ENCODE peak calls at places on chromosomes 12 and 14, in six cellular contexts. T is K562, K is GM12878, D is A549, P is IMR-90, S is HCT116. O is an unnamed sample.

GRCh38 chr12:51906452-51907082 is 737 bp upstream of the ACVRL1 start:
- ATAC-seq in T (peak), K (no peak), D (no peak), P (no peak), S (no peak), O (peak)

GRCh38 chr12:124654666-124655316 is 87.4 kb upstream of the NCOR2 start:
- ATAC-seq in T (peak), K (no peak), D (no peak), P (peak), S (no peak), O (peak)

GRCh38 chr12:11839093-11839641 is 189.7 kb downstream of the ETV6 start:
- ATAC-seq in T (no peak), K (no peak), D (no peak), P (peak), S (no peak), O (peak)

GRCh38 chr12:112347521-112347920 is 34.7 kb downstream of the HECTD4 start:
- ATAC-seq in T (no peak), K (peak), D (no peak), P (peak), S (no peak), O (no peak)

GRCh38 chr14:39186941-39187525 is 12.0 kb downstream of the PNN start:
- ATAC-seq in T (peak), K (peak), D (peak), P (no peak), S (no peak), O (no peak)

GRCh38 chr14:29896354-29896768 is 31.3 kb downstream of the PRKD1 start:
- ATAC-seq in T (no peak), K (no peak), D (no peak), P (no peak), S (no peak), O (no peak)

GRCh38 chr12:93541578-93542217 is 30.8 kb upstream of the SOCS2 start:
- ATAC-seq in T (no peak), K (no peak), D (no peak), P (peak), S (no peak), O (no peak)

GRCh38 chr14:64069634-64070359 is 217.0 kb downstream of the SYNE2 start:
- ATAC-seq in T (no peak), K (no peak), D (no peak), P (no peak), S (no peak), O (peak)

GRCh38 chr12:12081836-12082497 is 11.2 kb downstream of the BCL2L14 start:
- ATAC-seq in T (peak), K (peak), D (peak), P (peak), S (peak), O (peak)

GRCh38 chr12:64687816-64688599 is 71.2 kb downstream of the GNS start:
- ATAC-seq in T (no peak), K (no peak), D (no peak), P (peak), S (no peak), O (peak)

GRCh38 chr14:31881531-31882310 is 195.4 kb upstream of the ARHGAP5 start:
- ATAC-seq in T (no peak), K (no peak), D (no peak), P (peak), S (no peak), O (no peak)

GRCh38 chr12:6201199-6201608 is 1.0 kb downstream of the CD9 start:
- ATAC-seq in T (no peak), K (peak), D (peak), P (no peak), S (peak), O (no peak)

GRCh38 chr14:100549834-100550625 is 37.2 kb downstream of the BEGAIN start:
- ATAC-seq in T (no peak), K (no peak), D (no peak), P (no peak), S (no peak), O (no peak)

GRCh38 chr14:100546051-100546443 is 41.2 kb downstream of the BEGAIN start:
- ATAC-seq in T (peak), K (peak), D (no peak), P (no peak), S (peak), O (peak)

GRCh38 chr14:100548939-100549338 is 38.3 kb downstream of the BEGAIN start:
- ATAC-seq in T (no peak), K (no peak), D (no peak), P (no peak), S (no peak), O (no peak)

GRCh38 chr14:100548295-100548655 is 38.9 kb downstream of the BEGAIN start:
- ATAC-seq in T (no peak), K (no peak), D (no peak), P (no peak), S (no peak), O (no peak)

GRCh38 chr14:100547633-100548294 is 39.5 kb downstream of the BEGAIN start:
- ATAC-seq in T (no peak), K (peak), D (no peak), P (no peak), S (peak), O (peak)
- TF ChIP-seq POLR2A in T (no peak), K (no peak), D (no peak), P (no peak), S (no peak), O (no peak)

GRCh38 chr12:95790912-95791849 is 617 bp upstream of the NTN4 start:
- ATAC-seq in T (no peak), K (no peak), D (peak), P (peak), S (peak), O (peak)
- TF ChIP-seq POLR2A in T (no peak), K (no peak), D (no peak), P (no peak), S (no peak), O (no peak)

GRCh38 chr12:56487448-56488040 is 417 bp downstream of the GLS2 start:
- ATAC-seq in T (peak), K (peak), D (peak), P (peak), S (no peak), O (peak)

GRCh38 chr12:56486694-56487093 is 1.3 kb downstream of the GLS2 start:
- ATAC-seq in T (no peak), K (no peak), D (no peak), P (no peak), S (no peak), O (no peak)

GRCh38 chr12:56484566-56484965 is 3.4 kb downstream of the GLS2 start:
- ATAC-seq in T (no peak), K (no peak), D (no peak), P (no peak), S (no peak), O (no peak)

DNA sequence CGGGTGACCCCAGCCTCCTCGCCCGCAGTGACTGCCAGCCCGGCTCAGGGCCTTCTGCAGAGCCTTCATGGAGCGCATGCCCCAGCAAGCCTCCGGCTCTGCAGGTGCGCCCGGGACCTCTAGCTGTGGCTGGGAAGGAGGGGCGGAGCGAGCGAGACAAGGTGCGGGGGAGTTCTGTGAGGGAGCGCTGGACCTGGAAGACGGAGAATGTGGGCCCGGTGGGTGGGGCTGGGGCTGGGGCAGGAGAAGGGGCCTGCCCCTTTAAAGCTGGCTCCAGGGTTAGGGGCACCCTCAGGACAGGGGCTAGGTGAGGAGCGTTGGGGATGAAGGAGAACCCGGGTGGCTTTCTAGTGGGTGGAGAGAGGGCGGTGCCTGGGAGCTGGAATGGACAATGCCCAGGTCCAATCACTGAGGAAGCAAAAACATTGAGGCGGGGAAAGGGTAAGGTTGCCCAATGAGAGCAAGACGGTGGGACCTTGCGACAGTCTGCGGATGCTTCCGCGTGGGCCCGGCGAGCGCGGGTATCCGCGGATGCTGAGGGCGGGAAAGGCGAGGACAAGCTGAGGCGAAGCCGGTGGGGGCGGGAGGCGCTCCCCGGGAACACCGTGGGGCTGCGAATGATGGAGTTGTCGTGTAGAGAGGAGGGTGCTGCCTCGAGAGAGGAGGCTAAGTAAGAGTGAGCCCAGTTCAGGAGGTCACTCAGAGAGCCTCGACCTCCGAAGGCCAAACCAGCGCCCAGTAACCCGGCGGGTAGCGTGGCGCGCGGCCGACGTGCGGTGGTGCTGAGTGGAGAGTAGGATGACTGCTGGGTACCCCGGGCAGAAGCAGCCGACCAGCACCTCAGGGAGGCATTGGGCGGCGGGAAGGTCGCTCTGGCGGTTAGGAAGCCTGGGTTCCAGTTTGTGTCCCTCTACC is at the start of gene GLS2:
- ATAC-seq in T (peak), K (peak), D (peak), P (peak), S (peak), O (peak)
- TF ChIP-seq POLR2A in T (no peak), K (no peak), D (peak), P (no peak), S (no peak), O (no peak)

GRCh38 chr14:101197595-101198397 is 294.3 kb upstream of the RTL1 start:
- ATAC-seq in T (no peak), K (no peak), D (no peak), P (no peak), S (no peak), O (no peak)

GRCh38 chr14:101194356-101195308 is 291.1 kb upstream of the RTL1 start:
- ATAC-seq in T (no peak), K (no peak), D (no peak), P (no peak), S (no peak), O (no peak)

GRCh38 chr14:101195309-101195724 is 291.8 kb upstream of the RTL1 start:
- ATAC-seq in T (no peak), K (no peak), D (no peak), P (no peak), S (no peak), O (no peak)

GRCh38 chr14:101196795-101197590 is 293.5 kb upstream of the RTL1 start:
- ATAC-seq in T (peak), K (no peak), D (no peak), P (no peak), S (peak), O (no peak)

GRCh38 chr14:101196051-101196450 is 292.5 kb upstream of the RTL1 start:
- ATAC-seq in T (no peak), K (no peak), D (no peak), P (no peak), S (no peak), O (no peak)
- TF ChIP-seq POLR2A in T (no peak), K (no peak), D (no peak), P (no peak), S (no peak), O (no peak)

GRCh38 chr14:74407801-74408154 is 18.2 kb downstream of the SYNDIG1L start:
- ATAC-seq in T (no peak), K (no peak), D (no peak), P (no peak), S (no peak), O (no peak)

GRCh38 chr14:74411671-74412070 is 14.3 kb downstream of the SYNDIG1L start:
- ATAC-seq in T (no peak), K (no peak), D (no peak), P (no peak), S (no peak), O (no peak)

GRCh38 chr14:74407021-74407800 is 18.8 kb downstream of the SYNDIG1L start:
- ATAC-seq in T (no peak), K (no peak), D (no peak), P (no peak), S (no peak), O (no peak)

GRCh38 chr14:74409441-74409840 is 16.6 kb downstream of the SYNDIG1L start:
- ATAC-seq in T (no peak), K (no peak), D (no peak), P (no peak), S (no peak), O (no peak)

GRCh38 chr14:74408870-74409269 is 17.1 kb downstream of the SYNDIG1L start:
- ATAC-seq in T (no peak), K (no peak), D (no peak), P (no peak), S (no peak), O (no peak)
- TF ChIP-seq POLR2A in T (no peak), K (no peak), D (no peak), P (no peak), S (no peak), O (no peak)

DNA sequence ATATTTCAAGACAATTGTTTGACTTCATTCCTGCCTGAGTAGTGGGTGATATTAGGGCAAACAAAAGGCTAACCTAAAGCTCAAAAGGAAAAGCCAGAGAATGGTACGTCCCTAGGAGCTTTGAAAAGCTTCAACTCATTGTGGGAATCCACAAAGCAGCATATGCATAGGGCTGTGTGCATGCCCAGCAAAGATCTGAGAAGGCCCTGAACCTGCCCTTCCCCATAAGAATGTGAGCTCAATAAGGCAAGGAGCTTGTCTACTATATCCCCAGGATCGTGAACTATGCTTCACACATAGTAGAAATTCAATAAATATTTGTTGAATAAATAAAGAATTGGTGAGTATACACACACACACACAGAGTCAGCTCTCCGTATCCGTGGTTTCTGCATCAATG is 19.1 kb upstream of the RAD52 start:
- ATAC-seq in T (no peak), K (no peak), D (no peak), P (peak), S (no peak), O (no peak)
- TF ChIP-seq POLR2A in T (no peak), K (no peak), D (no peak), P (no peak), S (no peak), O (no peak)

O was measured in gastroesophageal sphincter.